ENCODE peak calls at places on chromosomes 5 and 9, in ten cellular contexts. L, V, F, P, I, B, J, N, M and S are unnamed samples.

GRCh38 chr5:66807743-66808142 is 211.6 kb downstream of the MAST4 start:
- DNase-seq in L (no peak), V (no peak), F (peak), P (no peak), I (no peak), B (no peak), J (no peak), N (peak), M (no peak), S (no peak)

GRCh38 chr5:13994606-13995336 is 50.3 kb upstream of the DNAH5 start:
- DNase-seq in L (no peak), V (no peak), F (no peak), P (no peak), I (no peak), B (no peak), J (no peak), N (no peak), M (no peak), S (no peak)

GRCh38 chr9:18393340-18394130 is 80.4 kb upstream of the ADAMTSL1 start:
- DNase-seq in L (peak), V (no peak), F (peak), P (no peak), I (peak), B (no peak), J (no peak), N (peak), M (no peak), S (no peak)

GRCh38 chr9:18707489-18708210 is 233.7 kb downstream of the ADAMTSL1 start:
- DNase-seq in L (no peak), V (no peak), F (no peak), P (no peak), I (no peak), B (no peak), J (no peak), N (no peak), M (no peak), S (no peak)

GRCh38 chr5:125874057-125874456 is 549.2 kb upstream of the GRAMD2B start:
- DNase-seq in L (no peak), V (no peak), F (no peak), P (no peak), I (no peak), B (no peak), J (no peak), N (no peak), M (no peak), S (no peak)

GRCh38 chr9:21110708-21111576 is 30.7 kb downstream of the IFNW1 start:
- DNase-seq in L (peak), V (no peak), F (no peak), P (peak), I (no peak), B (no peak), J (no peak), N (peak), M (no peak), S (peak)

GRCh38 chr5:35830587-35830986 is 26.1 kb upstream of the IL7R start:
- DNase-seq in L (no peak), V (no peak), F (no peak), P (no peak), I (no peak), B (no peak), J (no peak), N (no peak), M (no peak), S (no peak)

GRCh38 chr5:124634820-124635323 is 111.6 kb downstream of the ZNF608 start:
- DNase-seq in L (no peak), V (no peak), F (no peak), P (no peak), I (no peak), B (no peak), J (no peak), N (no peak), M (no peak), S (no peak)

GRCh38 chr9:122821278-122821952 is 7.0 kb downstream of the PDCL start:
- DNase-seq in L (peak), V (peak), F (peak), P (no peak), I (no peak), B (no peak), J (peak), N (no peak), M (no peak), S (no peak)

GRCh38 chr5:10262995-10263394 is 12.9 kb downstream of the CCT5 start:
- DNase-seq in L (no peak), V (no peak), F (no peak), P (no peak), I (no peak), B (no peak), J (peak), N (no peak), M (no peak), S (no peak)

GRCh38 chr9:75087279-75087823 is 604 bp downstream of the NMRK1 start:
- DNase-seq in L (peak), V (no peak), F (peak), P (peak), I (peak), B (peak), J (no peak), N (no peak), M (peak), S (peak)

GRCh38 chr9:123996731-123997421 is 14.7 kb upstream of the LHX2 start:
- DNase-seq in L (peak), V (no peak), F (no peak), P (no peak), I (no peak), B (no peak), J (no peak), N (no peak), M (peak), S (peak)

GRCh38 chr9:13952906-13953305 is 361.0 kb downstream of the NFIB start:
- DNase-seq in L (no peak), V (no peak), F (no peak), P (no peak), I (no peak), B (no peak), J (no peak), N (no peak), M (no peak), S (no peak)

GRCh38 chr9:71783120-71783523 is 14.8 kb upstream of the CEMIP2 start:
- DNase-seq in L (no peak), V (no peak), F (peak), P (peak), I (no peak), B (peak), J (peak), N (no peak), M (peak), S (no peak)

GRCh38 chr5:174612686-174613085 is 111.7 kb upstream of the MSX2 start:
- DNase-seq in L (no peak), V (no peak), F (no peak), P (no peak), I (no peak), B (no peak), J (no peak), N (no peak), M (no peak), S (no peak)

GRCh38 chr5:157668356-157668755 is 3.0 kb upstream of the C5orf52 start:
- DNase-seq in L (no peak), V (no peak), F (no peak), P (no peak), I (no peak), B (no peak), J (no peak), N (no peak), M (no peak), S (no peak)

GRCh38 chr5:148443998-148444397 is 60.2 kb downstream of the FBXO38 start:
- DNase-seq in L (peak), V (no peak), F (peak), P (peak), I (peak), B (peak), J (no peak), N (peak), M (peak), S (peak)

GRCh38 chr5:111223790-111224560 is at the start of gene CAMK4:
- DNase-seq in L (peak), V (peak), F (peak), P (peak), I (peak), B (peak), J (peak), N (peak), M (peak), S (peak)

GRCh38 chr9:91659529-91660294 is 236.1 kb upstream of the NFIL3 start:
- DNase-seq in L (peak), V (no peak), F (no peak), P (no peak), I (no peak), B (no peak), J (no peak), N (no peak), M (no peak), S (no peak)

GRCh38 chr5:55604611-55605067 is 69.9 kb upstream of the PLPP1 start:
- DNase-seq in L (no peak), V (no peak), F (no peak), P (no peak), I (no peak), B (no peak), J (no peak), N (no peak), M (no peak), S (no peak)

GRCh38 chr5:168269950-168270349 is 21.5 kb upstream of the WWC1 start:
- DNase-seq in L (no peak), V (no peak), F (peak), P (no peak), I (no peak), B (no peak), J (no peak), N (no peak), M (no peak), S (peak)

GRCh38 chr9:124261787-124262595 is 4.2 kb downstream of the NEK6 start:
- DNase-seq in L (no peak), V (no peak), F (no peak), P (no peak), I (no peak), B (no peak), J (no peak), N (no peak), M (no peak), S (no peak)

GRCh38 chr5:52964138-52964537 is 25.0 kb upstream of the ITGA2 start:
- DNase-seq in L (no peak), V (no peak), F (no peak), P (no peak), I (no peak), B (no peak), J (no peak), N (no peak), M (no peak), S (no peak)

GRCh38 chr5:124634228-124634819 is 112.1 kb downstream of the ZNF608 start:
- DNase-seq in L (no peak), V (no peak), F (no peak), P (no peak), I (no peak), B (no peak), J (no peak), N (no peak), M (no peak), S (no peak)

GRCh38 chr5:180291943-180292831 is at the start of gene MAPK9:
- DNase-seq in L (peak), V (peak), F (peak), P (peak), I (peak), B (peak), J (peak), N (peak), M (peak), S (peak)

GRCh38 chr9:76216161-76216649 is 178.0 kb downstream of the RFK start:
- DNase-seq in L (peak), V (no peak), F (no peak), P (no peak), I (no peak), B (no peak), J (no peak), N (peak), M (no peak), S (no peak)

GRCh38 chr9:124302921-124303320 is 45.2 kb downstream of the NEK6 start:
- DNase-seq in L (no peak), V (no peak), F (no peak), P (no peak), I (no peak), B (no peak), J (no peak), N (no peak), M (no peak), S (no peak)

GRCh38 chr9:82223442-82223841 is 234.9 kb downstream of the SPATA31D1 start:
- DNase-seq in L (no peak), V (no peak), F (no peak), P (no peak), I (no peak), B (no peak), J (no peak), N (peak), M (no peak), S (no peak)

GRCh38 chr9:136019041-136019680 is 58.0 kb upstream of the UBAC1 start:
- DNase-seq in L (no peak), V (no peak), F (no peak), P (no peak), I (no peak), B (no peak), J (no peak), N (no peak), M (no peak), S (no peak)

GRCh38 chr9:93669116-93669957 is 93.0 kb downstream of the PHF2 start:
- DNase-seq in L (no peak), V (peak), F (peak), P (no peak), I (peak), B (no peak), J (peak), N (no peak), M (no peak), S (no peak)

GRCh38 chr9:114591206-114591853 is 3.8 kb downstream of the ATP6V1G1 start:
- DNase-seq in L (no peak), V (no peak), F (no peak), P (no peak), I (no peak), B (no peak), J (no peak), N (no peak), M (no peak), S (peak)

GRCh38 chr5:60972225-60972624 is 27.2 kb downstream of the NDUFAF2 start:
- DNase-seq in L (no peak), V (no peak), F (no peak), P (no peak), I (no peak), B (peak), J (no peak), N (no peak), M (peak), S (no peak)

GRCh38 chr9:3824062-3824461 is 298.3 kb upstream of the RFX3 start:
- DNase-seq in L (no peak), V (no peak), F (no peak), P (no peak), I (no peak), B (no peak), J (no peak), N (peak), M (no peak), S (no peak)

GRCh38 chr5:151254533-151254932 is 1.5 kb downstream of the GM2A start:
- DNase-seq in L (no peak), V (no peak), F (no peak), P (no peak), I (no peak), B (no peak), J (no peak), N (no peak), M (no peak), S (peak)

GRCh38 chr5:134090482-134090881 is 24.0 kb upstream of the TCF7 start:
- DNase-seq in L (no peak), V (no peak), F (no peak), P (no peak), I (no peak), B (no peak), J (no peak), N (no peak), M (no peak), S (no peak)

GRCh38 chr9:123929177-123929869 is 603 bp downstream of the DENND1A start:
- DNase-seq in L (no peak), V (peak), F (peak), P (peak), I (no peak), B (no peak), J (peak), N (no peak), M (no peak), S (peak)

GRCh38 chr9:36148652-36149051 is 12.1 kb downstream of the GLIPR2 start:
- DNase-seq in L (peak), V (peak), F (peak), P (peak), I (peak), B (peak), J (peak), N (peak), M (peak), S (peak)

GRCh38 chr5:97101189-97101910 is 41.1 kb downstream of the LIX1 start:
- DNase-seq in L (no peak), V (no peak), F (no peak), P (no peak), I (no peak), B (no peak), J (no peak), N (no peak), M (no peak), S (no peak)